ENCODE peak calls at places on chromosomes 7 and 10, in ten cellular contexts. M is T1000; P is mesenteric fat pad; V is heart right ventricle; O is mammary epithelial cell; D is CD4-positive, alpha-beta T cell; W is hepatic stellate cell; R is stimulated activated CD4-positive, alpha-beta T cell treated with anti-CD3 and anti-CD28 coated beads, Interleukin-1b, Interleukin-23, amount 100 ng/mL, for 4 hours; I is T-helper 1 cell; K is NCI-H1092 treated with DMSO at 0.1 percent for 48 hours. C is an unnamed sample.

GRCh38 chr10:97714401-97715258 is 1.1 kb downstream of the MARVELD1 start:
- DNase-seq in W (peak), R (peak), P (peak), O (peak), D (no peak), M (peak), V (peak), I (no peak), K (no peak), C (peak)

GRCh38 chr7:106062006-106062405 is 50.1 kb downstream of the SYPL1 start:
- DNase-seq in W (no peak), K (no peak), V (no peak), R (no peak), D (no peak), I (no peak), P (peak), O (peak), M (no peak), C (no peak)

GRCh38 chr10:86782691-86783418 is 26.4 kb downstream of the BMPR1A start:
- DNase-seq in R (no peak), M (no peak), P (no peak), W (no peak), K (no peak), O (no peak), D (no peak), I (no peak), V (no peak), C (no peak)

GRCh38 chr10:133357293-133358151 is at the start of gene FUOM:
- DNase-seq in O (no peak), P (no peak), M (peak), K (no peak), R (peak), W (peak), I (peak), D (peak), V (peak), C (peak)

GRCh38 chr7:8379264-8379663 is 54.1 kb upstream of the NXPH1 start:
- DNase-seq in P (no peak), M (no peak), O (no peak), D (no peak), V (no peak), K (peak), R (no peak), I (no peak), W (no peak), C (no peak)

GRCh38 chr7:884191-885003 is 8.0 kb downstream of the GET4 start:
- DNase-seq in M (no peak), P (no peak), I (no peak), K (no peak), W (no peak), O (no peak), V (no peak), D (no peak), R (no peak), C (peak)

GRCh38 chr10:125538947-125539649 is 143.9 kb downstream of the TEX36 start:
- DNase-seq in I (no peak), D (no peak), R (no peak), W (no peak), P (no peak), K (peak), O (no peak), M (no peak), V (peak), C (no peak)

GRCh38 chr10:72612203-72612826 is 13.6 kb downstream of the MICU1 start:
- DNase-seq in O (no peak), W (no peak), I (no peak), P (no peak), V (peak), K (peak), D (no peak), R (no peak), M (no peak), C (no peak)

GRCh38 chr7:537911-538634 is 18.4 kb upstream of the PDGFA start:
- DNase-seq in O (peak), D (no peak), I (no peak), K (no peak), V (peak), W (peak), R (no peak), M (peak), P (no peak), C (peak)

GRCh38 chr10:42951486-42952251 is 125.2 kb upstream of the RET start:
- DNase-seq in P (peak), M (no peak), D (no peak), R (no peak), I (no peak), V (peak), K (no peak), O (no peak), W (no peak), C (peak)

GRCh38 chr10:29553732-29554260 is 81.0 kb downstream of the SVIL start:
- DNase-seq in D (no peak), O (no peak), W (no peak), K (no peak), M (no peak), I (no peak), V (no peak), R (no peak), P (no peak), C (no peak)

GRCh38 chr7:690478-691360 is 35.8 kb upstream of the DNAAF5 start:
- DNase-seq in D (no peak), K (no peak), O (no peak), M (no peak), R (no peak), I (no peak), P (peak), V (no peak), W (no peak), C (no peak)

GRCh38 chr7:138161600-138162081 is 85.4 kb downstream of the AKR1D1 start:
- DNase-seq in K (peak), I (peak), P (no peak), V (peak), W (peak), M (peak), O (peak), D (peak), R (peak), C (peak)

GRCh38 chr7:131961281-131961680 is 404.9 kb upstream of the PODXL start:
- DNase-seq in O (no peak), D (no peak), I (no peak), V (no peak), R (no peak), P (no peak), K (peak), W (no peak), M (no peak), C (no peak)

GRCh38 chr7:116525298-116525912 is 569 bp downstream of the CAV1 start:
- DNase-seq in M (no peak), V (peak), R (peak), K (no peak), O (peak), W (peak), P (peak), D (no peak), I (no peak), C (peak)

GRCh38 chr7:45416846-45417245 is 157.3 kb upstream of the ADCY1 start:
- DNase-seq in I (no peak), V (no peak), O (no peak), K (no peak), W (no peak), R (no peak), P (no peak), M (no peak), D (no peak), C (no peak)

GRCh38 chr7:28356619-28357018 is 55.7 kb upstream of the CREB5 start:
- DNase-seq in W (no peak), R (no peak), V (no peak), P (no peak), M (no peak), D (no peak), I (no peak), O (no peak), K (peak), C (no peak)

GRCh38 chr10:18594574-18595156 is 56.7 kb downstream of the NSUN6 start:
- DNase-seq in M (no peak), P (no peak), K (no peak), O (no peak), W (no peak), R (no peak), I (no peak), V (no peak), D (no peak), C (no peak)

GRCh38 chr10:118259288-118259906 is 82.7 kb downstream of the FAM204A start:
- DNase-seq in O (peak), I (peak), V (no peak), P (no peak), K (no peak), W (no peak), M (no peak), R (peak), D (no peak), C (no peak)

GRCh38 chr10:71011141-71011540 is 122.8 kb upstream of the PCBD1 start:
- DNase-seq in V (no peak), O (no peak), I (no peak), D (no peak), R (no peak), P (no peak), K (no peak), M (no peak), W (no peak), C (no peak)

GRCh38 chr10:70481105-70481504 is 2.5 kb downstream of the PALD1 start:
- DNase-seq in V (no peak), K (peak), I (no peak), O (no peak), M (no peak), D (no peak), R (no peak), P (no peak), W (no peak), C (no peak)

GRCh38 chr10:28463676-28464395 is 69.1 kb upstream of the WAC start:
- DNase-seq in K (peak), D (no peak), V (no peak), I (no peak), W (no peak), M (no peak), P (no peak), R (no peak), O (no peak), C (no peak)

GRCh38 chr7:128343554-128344430 is at the start of gene RBM28:
- DNase-seq in P (peak), W (peak), M (peak), K (peak), V (peak), R (peak), I (peak), D (peak), O (peak), C (peak)

GRCh38 chr10:29688230-29688634 is 53.5 kb upstream of the SVIL start:
- DNase-seq in O (no peak), I (no peak), W (no peak), M (peak), P (no peak), K (peak), D (no peak), V (no peak), R (no peak), C (no peak)

GRCh38 chr10:33653584-33654367 is 319.3 kb upstream of the NRP1 start:
- DNase-seq in K (no peak), M (no peak), W (peak), I (no peak), D (no peak), V (no peak), P (no peak), O (peak), R (no peak), C (no peak)

GRCh38 chr10:101967713-101968112 is 88.3 kb downstream of the ARMH3 start:
- DNase-seq in O (peak), V (no peak), K (no peak), R (no peak), M (no peak), W (peak), D (no peak), I (no peak), P (no peak), C (no peak)

GRCh38 chr10:110822708-110823291 is 48.9 kb upstream of the PDCD4 start:
- DNase-seq in W (no peak), I (no peak), V (no peak), R (no peak), M (no peak), D (no peak), K (peak), O (no peak), P (no peak), C (no peak)

C was measured in aorta.